ENCODE peak calls at places on chromosomes 3 and 15, in six cellular contexts. One of them, this sample, is unnamed.

GRCh38 chr3:47961815-47962606 is 54.2 kb downstream of the MAP4 start:
- DNase-seq in prostate gland: peak; percentile 6
- DNase-seq in testis: peak; percentile 23
- DNase-seq in transverse colon: no peak
- DNase-seq in sigmoid colon: no peak
- DNase-seq in GM12891: peak; percentile 25
- DNase-seq in this sample: peak; percentile 8

GRCh38 chr15:35450492-35450891 is 95.5 kb downstream of the DPH6 start:
- DNase-seq in testis: no peak
- DNase-seq in GM12891: no peak
- DNase-seq in prostate gland: no peak
- DNase-seq in transverse colon: no peak
- DNase-seq in sigmoid colon: no peak
- DNase-seq in this sample: no peak

GRCh38 chr15:41798607-41799487 is 24.6 kb downstream of the MAPKBP1 start:
- DNase-seq in transverse colon: no peak
- DNase-seq in prostate gland: no peak
- DNase-seq in GM12891: no peak
- DNase-seq in testis: no peak
- DNase-seq in sigmoid colon: no peak
- DNase-seq in this sample: no peak

GRCh38 chr15:70164910-70165791 is 67.4 kb upstream of the TLE3 start:
- DNase-seq in transverse colon: no peak
- DNase-seq in GM12891: no peak
- DNase-seq in prostate gland: no peak
- DNase-seq in testis: no peak
- DNase-seq in sigmoid colon: peak; percentile 65
- DNase-seq in this sample: no peak

GRCh38 chr3:27213450-27213849 is 155.7 kb downstream of the NEK10 start:
- DNase-seq in prostate gland: no peak
- DNase-seq in testis: no peak
- DNase-seq in transverse colon: no peak
- DNase-seq in sigmoid colon: no peak
- DNase-seq in GM12891: no peak
- DNase-seq in this sample: no peak

GRCh38 chr3:63864008-63864871 is 573 bp downstream of the ATXN7 start:
- DNase-seq in transverse colon: peak; percentile 51
- DNase-seq in sigmoid colon: no peak
- DNase-seq in testis: peak; percentile 60
- DNase-seq in prostate gland: peak; percentile 17
- DNase-seq in GM12891: peak; percentile 56
- DNase-seq in this sample: peak; percentile 66

GRCh38 chr15:70379134-70379533 is 281.4 kb upstream of the TLE3 start:
- DNase-seq in prostate gland: no peak
- DNase-seq in testis: no peak
- DNase-seq in sigmoid colon: no peak
- DNase-seq in GM12891: no peak
- DNase-seq in transverse colon: no peak
- DNase-seq in this sample: no peak

GRCh38 chr3:111781561-111782446 is 77.3 kb upstream of the PHLDB2 start:
- DNase-seq in GM12891: no peak
- DNase-seq in transverse colon: no peak
- DNase-seq in prostate gland: no peak
- DNase-seq in sigmoid colon: no peak
- DNase-seq in testis: no peak
- DNase-seq in this sample: no peak

GRCh38 chr3:56131976-56132590 is 336.2 kb downstream of the ERC2 start:
- DNase-seq in GM12891: no peak
- DNase-seq in transverse colon: no peak
- DNase-seq in prostate gland: no peak
- DNase-seq in testis: no peak
- DNase-seq in sigmoid colon: peak; percentile 69
- DNase-seq in this sample: peak; percentile 87

GRCh38 chr3:114687157-114687556 is 393.3 kb downstream of the TIGIT start:
- DNase-seq in GM12891: no peak
- DNase-seq in sigmoid colon: no peak
- DNase-seq in testis: no peak
- DNase-seq in transverse colon: no peak
- DNase-seq in prostate gland: no peak
- DNase-seq in this sample: no peak

GRCh38 chr15:61102281-61102680 is 126.8 kb downstream of the RORA start:
- DNase-seq in prostate gland: no peak
- DNase-seq in transverse colon: no peak
- DNase-seq in GM12891: no peak
- DNase-seq in testis: no peak
- DNase-seq in sigmoid colon: no peak
- DNase-seq in this sample: no peak
- TF ChIP-seq POLR2A in prostate gland: no peak
- TF ChIP-seq POLR2A in transverse colon: no peak
- TF ChIP-seq POLR2A in GM12891: no peak
- TF ChIP-seq POLR2A in testis: no peak
- TF ChIP-seq POLR2A in sigmoid colon: no peak
- TF ChIP-seq POLR2A in this sample: no peak

GRCh38 chr3:126179825-126180476 is 435 bp downstream of the ALDH1L1 start:
- DNase-seq in sigmoid colon: peak; percentile 87
- DNase-seq in GM12891: no peak
- DNase-seq in testis: peak; percentile 84
- DNase-seq in transverse colon: peak; percentile 26
- DNase-seq in prostate gland: peak; percentile 65
- DNase-seq in this sample: no peak
- TF ChIP-seq POLR2A in sigmoid colon: no peak
- TF ChIP-seq POLR2A in GM12891: no peak
- TF ChIP-seq POLR2A in testis: no peak
- TF ChIP-seq POLR2A in transverse colon: no peak
- TF ChIP-seq POLR2A in prostate gland: peak; percentile 49
- TF ChIP-seq POLR2A in this sample: no peak

DNA sequence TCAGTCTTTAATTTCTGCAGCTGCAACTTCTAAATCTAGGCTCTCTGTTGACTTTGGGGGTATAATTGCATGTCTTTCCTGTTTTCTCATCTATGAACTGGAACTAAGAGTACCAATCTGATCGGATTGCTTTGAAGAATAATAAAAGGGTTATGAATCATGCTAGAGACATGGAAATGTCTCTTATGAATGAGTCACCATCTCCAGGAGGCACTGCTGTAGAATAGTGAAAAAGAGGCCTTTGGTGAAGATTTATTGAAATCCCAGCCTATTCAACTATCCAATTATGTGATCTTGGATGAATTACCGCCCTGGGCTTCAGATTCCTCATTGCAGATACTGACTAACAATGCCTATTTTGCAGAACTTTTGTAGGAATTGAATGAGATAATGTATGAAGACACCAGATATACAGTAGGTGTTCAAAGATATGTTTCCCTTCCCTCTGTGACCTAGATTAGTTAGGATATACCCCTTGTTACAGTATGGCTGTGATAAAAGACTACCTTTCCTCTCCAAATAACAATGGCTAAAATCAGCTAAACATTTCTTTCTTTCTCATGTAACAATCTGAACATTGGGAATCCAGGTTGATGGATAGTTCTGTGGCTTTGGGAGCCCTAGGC is 11.5 kb upstream of the CMTM8 start:
- DNase-seq in GM12891: no peak
- DNase-seq in testis: no peak
- DNase-seq in prostate gland: no peak
- DNase-seq in transverse colon: no peak
- DNase-seq in sigmoid colon: no peak
- DNase-seq in this sample: no peak
- TF ChIP-seq POLR2A in GM12891: no peak
- TF ChIP-seq POLR2A in testis: no peak
- TF ChIP-seq POLR2A in prostate gland: no peak
- TF ChIP-seq POLR2A in transverse colon: no peak
- TF ChIP-seq POLR2A in sigmoid colon: no peak
- TF ChIP-seq POLR2A in this sample: no peak

GRCh38 chr15:74130849-74131617 is 647 bp downstream of the ISLR2 start:
- DNase-seq in testis: no peak
- DNase-seq in transverse colon: no peak
- DNase-seq in sigmoid colon: no peak
- DNase-seq in GM12891: no peak
- DNase-seq in prostate gland: no peak
- DNase-seq in this sample: no peak
- TF ChIP-seq POLR2A in testis: no peak
- TF ChIP-seq POLR2A in transverse colon: no peak
- TF ChIP-seq POLR2A in sigmoid colon: no peak
- TF ChIP-seq POLR2A in GM12891: no peak
- TF ChIP-seq POLR2A in prostate gland: no peak
- TF ChIP-seq POLR2A in this sample: no peak